ENCODE peak calls at places on chromosome 6, in six cellular contexts. U is HepG2, J is GM12891, X is breast epithelium, W is spleen, Y is esophagus muscularis mucosa. R is an unnamed sample.

GRCh38 chr6:147087641-147088040 is 116.6 kb upstream of the STXBP5 start:
- DNase-seq in W (no peak), X (no peak), U (no peak), Y (no peak), J (no peak), R (no peak)

GRCh38 chr6:129994410-129994809 is 24.0 kb upstream of the L3MBTL3 start:
- DNase-seq in W (no peak), Y (no peak), J (no peak), U (no peak), X (no peak), R (no peak)

GRCh38 chr6:15689586-15690450 is 27.0 kb upstream of the DTNBP1 start:
- DNase-seq in U (no peak), X (no peak), Y (no peak), J (no peak), W (no peak), R (no peak)

GRCh38 chr6:149929422-149929821 is 6.5 kb upstream of the RAET1G start:
- DNase-seq in W (no peak), U (no peak), X (no peak), Y (no peak), J (no peak), R (no peak)

GRCh38 chr6:6781172-6781876 is 192.8 kb downstream of the LY86 start:
- DNase-seq in J (no peak), X (peak), U (no peak), Y (no peak), W (no peak), R (no peak)

GRCh38 chr6:136579800-136580199 is 29.6 kb upstream of the MAP7 start:
- DNase-seq in X (no peak), Y (no peak), U (no peak), W (no peak), J (no peak), R (no peak)

GRCh38 chr6:47698342-47698787 is at the start of gene ADGRF4:
- DNase-seq in U (no peak), J (no peak), Y (peak), W (no peak), X (no peak), R (peak)

GRCh38 chr6:4672772-4673171 is 103.4 kb upstream of the CDYL start:
- DNase-seq in U (no peak), Y (no peak), J (no peak), W (no peak), X (no peak), R (no peak)

GRCh38 chr6:40159865-40160264 is 225.6 kb upstream of the MOCS1 start:
- DNase-seq in Y (no peak), W (no peak), U (no peak), J (no peak), X (no peak), R (no peak)

GRCh38 chr6:36618366-36619355 is 24.5 kb downstream of the SRSF3 start:
- DNase-seq in X (peak), J (no peak), W (no peak), Y (no peak), U (no peak), R (no peak)

GRCh38 chr6:74166849-74167248 is 470.8 kb downstream of the CD109 start:
- DNase-seq in X (no peak), Y (no peak), W (no peak), J (no peak), U (no peak), R (no peak)

GRCh38 chr6:152314483-152314832 is 322.7 kb downstream of the SYNE1 start:
- DNase-seq in Y (no peak), X (no peak), W (no peak), J (no peak), U (no peak), R (no peak)

GRCh38 chr6:157240059-157240959 is 83.0 kb downstream of the TMEM242 start:
- DNase-seq in W (peak), U (peak), Y (peak), X (no peak), J (no peak), R (peak)

GRCh38 chr6:118893095-118893881 is 664 bp upstream of the ASF1A start:
- DNase-seq in X (no peak), Y (no peak), J (no peak), W (no peak), U (peak), R (peak)

GRCh38 chr6:17865798-17866725 is 121.4 kb downstream of the KIF13A start:
- DNase-seq in J (no peak), X (no peak), Y (peak), U (peak), W (no peak), R (peak)

GRCh38 chr6:20160541-20161283 is 51.6 kb downstream of the MBOAT1 start:
- DNase-seq in X (no peak), J (no peak), W (no peak), U (no peak), Y (no peak), R (no peak)

GRCh38 chr6:28884423-28885148 is 39.2 kb downstream of the TRIM27 start:
- DNase-seq in U (peak), J (no peak), X (no peak), W (no peak), Y (no peak), R (no peak)

GRCh38 chr6:106334646-106335448 is 9.3 kb upstream of the ATG5 start:
- DNase-seq in W (peak), Y (no peak), X (no peak), U (peak), J (no peak), R (peak)

GRCh38 chr6:118092086-118092485 is 185.0 kb downstream of the SLC35F1 start:
- DNase-seq in U (no peak), J (no peak), W (no peak), Y (no peak), X (no peak), R (no peak)

GRCh38 chr6:113707194-113707593 is 150.0 kb upstream of the MARCKS start:
- DNase-seq in U (no peak), W (no peak), X (no peak), Y (peak), J (no peak), R (no peak)

GRCh38 chr6:97055743-97056142 is 131.2 kb downstream of the KLHL32 start:
- DNase-seq in X (no peak), J (no peak), U (no peak), W (no peak), Y (no peak), R (no peak)

GRCh38 chr6:88870728-88871330 is 92.6 kb downstream of the RNGTT start:
- DNase-seq in U (peak), J (no peak), X (no peak), Y (no peak), W (no peak), R (peak)

GRCh38 chr6:69936674-69937363 is 70.5 kb downstream of the COL19A1 start:
- DNase-seq in W (no peak), J (no peak), U (no peak), Y (no peak), X (no peak), R (peak)

GRCh38 chr6:163260111-163260895 is 154.2 kb upstream of the QKI start:
- DNase-seq in W (no peak), U (no peak), Y (no peak), J (no peak), X (no peak), R (no peak)

GRCh38 chr6:137491478-137491877 is 2.7 kb downstream of the OLIG3 start:
- DNase-seq in J (no peak), X (no peak), W (no peak), U (no peak), Y (peak), R (no peak)

GRCh38 chr6:158605266-158605878 is 39.2 kb downstream of the DYNLT1 start:
- DNase-seq in J (no peak), X (no peak), U (peak), Y (no peak), W (no peak), R (peak)

GRCh38 chr6:17042422-17043147 is 59.3 kb upstream of the STMND1 start:
- DNase-seq in U (peak), X (no peak), J (no peak), W (no peak), Y (peak), R (no peak)

GRCh38 chr6:166085498-166085897 is 82.2 kb downstream of the TBXT start:
- DNase-seq in U (no peak), X (no peak), W (no peak), Y (no peak), J (no peak), R (no peak)

GRCh38 chr6:78059171-78059570 is 406.3 kb downstream of the MEI4 start:
- DNase-seq in U (no peak), W (no peak), X (no peak), Y (no peak), J (no peak), R (no peak)

GRCh38 chr6:157066781-157067491 is 256.4 kb downstream of the TMEM242 start:
- DNase-seq in J (no peak), X (no peak), U (peak), Y (no peak), W (no peak), R (no peak)

GRCh38 chr6:20134613-20135012 is 77.7 kb downstream of the MBOAT1 start:
- DNase-seq in W (no peak), Y (no peak), X (no peak), U (no peak), J (no peak), R (no peak)

GRCh38 chr6:110140650-110141049 is 38.8 kb downstream of the WASF1 start:
- DNase-seq in X (no peak), W (no peak), Y (no peak), J (no peak), U (no peak), R (no peak)

GRCh38 chr6:113433506-113433991 is 423.6 kb upstream of the MARCKS start:
- DNase-seq in U (peak), Y (no peak), J (no peak), W (no peak), X (peak), R (peak)

GRCh38 chr6:24547243-24547642 is 52.5 kb downstream of the ALDH5A1 start:
- DNase-seq in X (no peak), U (peak), Y (no peak), W (no peak), J (no peak), R (no peak)

GRCh38 chr6:141265748-141266647 is 866.7 kb upstream of the GJE1 start:
- DNase-seq in J (no peak), Y (no peak), W (no peak), X (no peak), U (peak), R (no peak)

GRCh38 chr6:67966830-67967229 is 668.3 kb upstream of the ADGRB3 start:
- DNase-seq in W (no peak), X (no peak), U (no peak), Y (no peak), J (no peak), R (no peak)
- TF ChIP-seq POLR2AphosphoS5 in W (no peak), X (no peak), U (no peak), Y (no peak), J (no peak), R (no peak)

GRCh38 chr6:128518531-128519131 is 1.8 kb downstream of the PTPRK start:
- DNase-seq in W (no peak), X (no peak), J (no peak), Y (no peak), U (no peak), R (no peak)
- TF ChIP-seq POLR2AphosphoS5 in W (no peak), X (no peak), J (no peak), Y (no peak), U (no peak), R (no peak)

GRCh38 chr6:46521464-46521971 is 30.3 kb upstream of the RCAN2 start:
- DNase-seq in U (no peak), Y (no peak), J (no peak), W (no peak), X (no peak), R (no peak)
- TF ChIP-seq POLR2AphosphoS5 in U (no peak), Y (no peak), J (no peak), W (no peak), X (no peak), R (no peak)

DNA sequence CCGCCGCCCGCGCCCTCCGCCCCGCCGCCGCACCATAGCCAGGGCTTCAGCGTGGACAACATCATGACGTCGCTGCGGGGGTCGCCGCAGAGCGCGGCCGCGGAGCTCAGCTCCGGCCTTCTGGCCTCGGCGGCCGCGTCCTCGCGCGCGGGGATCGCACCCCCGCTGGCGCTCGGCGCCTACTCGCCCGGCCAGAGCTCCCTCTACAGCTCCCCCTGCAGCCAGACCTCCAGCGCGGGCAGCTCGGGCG is 1.5 kb downstream of the FOXC1 start:
- DNase-seq in U (no peak), W (no peak), X (no peak), J (no peak), Y (no peak), R (no peak)
- TF ChIP-seq POLR2AphosphoS5 in U (no peak), W (no peak), X (no peak), J (no peak), Y (no peak), R (no peak)

DNA sequence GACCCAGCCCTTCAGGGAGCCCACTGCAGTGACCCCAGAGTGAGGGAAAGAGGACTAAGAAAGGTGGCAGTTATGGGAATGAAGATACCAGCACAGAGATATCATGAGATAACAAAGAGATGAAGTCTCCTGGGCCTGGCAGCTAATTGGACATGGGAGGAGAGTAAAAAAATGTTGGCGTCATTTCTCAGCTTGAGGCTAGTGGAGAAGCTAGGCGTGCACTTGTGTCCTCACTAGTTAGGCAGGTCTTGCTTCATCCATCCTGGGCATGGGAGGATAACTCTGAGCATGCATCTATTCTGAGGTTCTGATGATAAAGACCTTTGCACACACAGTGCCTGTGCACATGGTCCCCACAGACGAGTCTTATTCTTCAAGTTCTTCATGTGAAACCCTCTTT is 4.1 kb upstream of the GFOD1 start:
- DNase-seq in Y (no peak), U (no peak), X (no peak), J (no peak), W (no peak), R (no peak)
- TF ChIP-seq POLR2AphosphoS5 in Y (no peak), U (no peak), X (no peak), J (no peak), W (no peak), R (no peak)

GRCh38 chr6:61833176-61833716 is 452.8 kb downstream of the KHDRBS2 start:
- DNase-seq in Y (no peak), U (no peak), X (no peak), J (no peak), W (no peak), R (no peak)
- TF ChIP-seq POLR2AphosphoS5 in Y (no peak), U (no peak), X (no peak), J (no peak), W (no peak), R (no peak)

GRCh38 chr6:25973923-25974555 is 11.4 kb downstream of the TRIM38 start:
- DNase-seq in J (no peak), Y (no peak), W (no peak), X (no peak), U (no peak), R (no peak)
- TF ChIP-seq POLR2AphosphoS5 in J (no peak), Y (no peak), W (no peak), X (no peak), U (no peak), R (no peak)

DNA sequence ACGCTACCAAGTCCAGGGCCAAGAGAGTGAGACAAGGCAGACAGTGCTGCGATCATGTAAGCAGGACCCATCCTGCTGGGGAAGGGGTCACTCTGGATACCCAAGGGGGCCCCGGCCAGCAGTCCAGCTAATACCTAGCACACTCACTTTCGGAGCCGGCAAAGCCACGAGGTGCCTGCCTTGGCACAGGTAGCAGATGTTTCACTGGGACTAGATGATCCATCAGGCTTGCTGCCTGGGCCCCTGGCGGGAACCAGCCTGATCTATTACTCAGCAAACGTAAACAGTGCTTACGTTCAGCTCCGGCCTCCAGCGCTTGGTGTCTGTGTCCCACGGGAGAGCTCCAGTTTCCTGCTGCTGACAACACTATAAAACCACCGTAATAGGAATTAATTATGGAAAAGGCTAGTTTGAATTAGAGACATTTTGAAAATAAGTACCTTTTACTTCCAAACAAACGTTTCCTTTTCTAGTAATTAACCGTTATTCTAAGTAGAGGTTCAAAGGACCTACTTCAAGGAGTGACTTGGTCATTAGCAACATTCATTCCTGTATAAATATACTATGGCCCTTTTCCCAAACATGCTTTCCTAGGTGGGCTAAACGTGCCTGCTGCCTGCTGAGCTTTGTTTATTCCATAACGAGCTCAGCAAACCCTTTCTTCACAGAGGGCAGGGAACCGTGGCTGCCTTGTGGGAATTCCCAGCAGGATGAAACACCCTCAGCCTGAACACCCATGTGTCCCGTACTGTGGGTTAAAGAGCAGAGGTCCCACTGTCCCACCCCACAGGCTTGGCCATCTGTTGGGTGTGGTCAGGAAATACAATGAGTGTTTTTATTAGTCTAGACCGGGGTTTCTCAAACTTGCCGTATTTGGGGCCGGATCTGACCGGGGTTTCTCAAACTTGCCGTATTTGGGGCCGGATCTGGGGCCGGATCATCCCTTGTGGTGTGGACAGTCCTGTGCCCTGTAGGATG is 18.4 kb downstream of the SLC22A23 start:
- DNase-seq in W (no peak), X (peak), J (no peak), U (peak), Y (no peak), R (peak)
- TF ChIP-seq POLR2AphosphoS5 in W (no peak), X (no peak), J (no peak), U (no peak), Y (peak), R (peak)

R was measured in prostate gland.